ENCODE peak calls at places on chromosome 7, in five cellular contexts. J is HL-60, L is mammary epithelial cell, B is AG10803, E is brain microvascular endothelial cell. M is an unnamed sample.

GRCh38 chr7:143048827-143049226 is 3.3 kb upstream of the OR6V1 start:
- DNase-seq in J (no peak), L (peak), B (no peak), E (no peak), M (no peak)

GRCh38 chr7:145831616-145832206 is 284.9 kb upstream of the CNTNAP2 start:
- DNase-seq in J (no peak), L (no peak), B (no peak), E (no peak), M (no peak)

GRCh38 chr7:15305002-15305600 is 256.7 kb downstream of the AGMO start:
- DNase-seq in J (peak), L (peak), B (peak), E (peak), M (no peak)

GRCh38 chr7:84901366-84901765 is 285.5 kb downstream of the SEMA3D start:
- DNase-seq in J (no peak), L (no peak), B (no peak), E (no peak), M (no peak)

GRCh38 chr7:15625456-15625855 is 61.0 kb downstream of the MEOX2 start:
- DNase-seq in J (no peak), L (no peak), B (no peak), E (peak), M (no peak)

GRCh38 chr7:131625817-131626372 is 69.5 kb upstream of the PODXL start:
- DNase-seq in J (no peak), L (peak), B (peak), E (peak), M (no peak)

GRCh38 chr7:151592868-151593486 is 73.3 kb upstream of the RHEB start:
- DNase-seq in J (no peak), L (peak), B (peak), E (peak), M (no peak)

GRCh38 chr7:94129443-94130140 is 125.4 kb upstream of the BET1 start:
- DNase-seq in J (no peak), L (peak), B (peak), E (peak), M (no peak)

GRCh38 chr7:8128457-8129322 is 133.3 kb downstream of the ICA1 start:
- DNase-seq in J (no peak), L (no peak), B (no peak), E (no peak), M (no peak)

GRCh38 chr7:142516038-142516501 is 233.2 kb upstream of the PRSS1 start:
- DNase-seq in J (peak), L (peak), B (peak), E (no peak), M (no peak)

GRCh38 chr7:80189638-80190037 is 55.0 kb downstream of the GNAI1 start:
- DNase-seq in J (no peak), L (no peak), B (no peak), E (no peak), M (no peak)

GRCh38 chr7:150447966-150448788 is 2.3 kb upstream of the GIMAP8 start:
- DNase-seq in J (no peak), L (no peak), B (no peak), E (no peak), M (no peak)

GRCh38 chr7:142568430-142569097 is 180.7 kb upstream of the PRSS1 start:
- DNase-seq in J (no peak), L (peak), B (peak), E (peak), M (no peak)

GRCh38 chr7:131865911-131866310 is 309.5 kb upstream of the PODXL start:
- DNase-seq in J (no peak), L (no peak), B (no peak), E (no peak), M (no peak)

GRCh38 chr7:149608168-149608567 is 110.6 kb upstream of the ZNF746 start:
- DNase-seq in J (no peak), L (no peak), B (no peak), E (no peak), M (no peak)

GRCh38 chr7:146492017-146492416 is 375.4 kb downstream of the CNTNAP2 start:
- DNase-seq in J (no peak), L (no peak), B (no peak), E (no peak), M (no peak)

GRCh38 chr7:42197391-42197790 is 39.6 kb downstream of the GLI3 start:
- DNase-seq in J (no peak), L (no peak), B (peak), E (no peak), M (no peak)

GRCh38 chr7:146291900-146292299 is 175.3 kb downstream of the CNTNAP2 start:
- DNase-seq in J (no peak), L (no peak), B (no peak), E (no peak), M (no peak)

GRCh38 chr7:148014473-148014872 is 576.1 kb upstream of the C7orf33 start:
- DNase-seq in J (no peak), L (peak), B (peak), E (no peak), M (no peak)

GRCh38 chr7:28630350-28630749 is 218.0 kb downstream of the CREB5 start:
- DNase-seq in J (no peak), L (no peak), B (peak), E (no peak), M (no peak)

GRCh38 chr7:83684928-83685327 is 36.0 kb upstream of the SEMA3E start:
- DNase-seq in J (no peak), L (peak), B (no peak), E (no peak), M (no peak)

GRCh38 chr7:45078199-45078681 is 10.5 kb downstream of the NACAD start:
- DNase-seq in J (no peak), L (no peak), B (no peak), E (no peak), M (peak)

GRCh38 chr7:137074386-137075030 is 206.1 kb downstream of the CHRM2 start:
- DNase-seq in J (no peak), L (no peak), B (peak), E (peak), M (no peak)

GRCh38 chr7:140592957-140593356 is 47.7 kb downstream of the DENND2A start:
- DNase-seq in J (no peak), L (no peak), B (no peak), E (no peak), M (no peak)

GRCh38 chr7:106056513-106057203 is 55.5 kb downstream of the SYPL1 start:
- DNase-seq in J (peak), L (peak), B (peak), E (peak), M (no peak)

GRCh38 chr7:102155821-102156441 is 130.7 kb upstream of the SH2B2 start:
- DNase-seq in J (no peak), L (no peak), B (no peak), E (no peak), M (no peak)

GRCh38 chr7:117759950-117760640 is 113.1 kb downstream of the CTTNBP2 start:
- DNase-seq in J (no peak), L (no peak), B (peak), E (peak), M (no peak)

GRCh38 chr7:125605241-125605640 is 675.6 kb upstream of the POT1 start:
- DNase-seq in J (no peak), L (peak), B (no peak), E (peak), M (no peak)

DNA sequence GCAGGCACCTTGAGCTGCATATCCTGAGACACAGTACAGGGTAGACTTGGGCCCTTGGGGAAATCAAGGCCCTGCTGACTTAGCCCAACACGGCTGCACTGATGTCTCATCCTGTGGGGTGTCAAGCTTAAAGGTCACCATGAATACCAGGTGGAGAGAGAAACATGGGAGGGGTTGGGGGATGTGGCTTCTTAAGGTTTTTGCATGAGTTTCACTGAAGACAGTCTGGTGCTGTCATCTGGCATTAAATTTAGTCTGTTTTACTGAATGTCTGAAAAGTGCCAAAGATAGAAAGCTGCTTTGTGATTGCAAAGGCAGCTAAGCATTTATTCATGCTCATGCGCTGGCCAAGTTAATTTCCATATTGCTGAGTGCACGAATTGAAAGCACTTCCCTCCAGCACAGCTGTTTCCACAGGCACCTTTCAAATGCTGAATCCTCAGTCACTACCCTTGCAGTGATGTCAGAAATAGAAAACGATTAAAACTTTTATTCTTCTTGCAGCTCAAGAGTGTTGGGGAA is 102.1 kb downstream of the OSBPL3 start:
- DNase-seq in J (no peak), L (no peak), B (peak), E (no peak), M (no peak)
- H3K4me3 ChIP-seq in J (no peak), L (no peak), B (no peak), E (no peak), M (no peak)

GRCh38 chr7:128032605-128033235 is 1.5 kb upstream of the LRRC4 start:
- DNase-seq in J (no peak), L (no peak), B (no peak), E (no peak), M (no peak)
- H3K4me3 ChIP-seq in J (no peak), L (no peak), B (peak), E (peak), M (peak)

DNA sequence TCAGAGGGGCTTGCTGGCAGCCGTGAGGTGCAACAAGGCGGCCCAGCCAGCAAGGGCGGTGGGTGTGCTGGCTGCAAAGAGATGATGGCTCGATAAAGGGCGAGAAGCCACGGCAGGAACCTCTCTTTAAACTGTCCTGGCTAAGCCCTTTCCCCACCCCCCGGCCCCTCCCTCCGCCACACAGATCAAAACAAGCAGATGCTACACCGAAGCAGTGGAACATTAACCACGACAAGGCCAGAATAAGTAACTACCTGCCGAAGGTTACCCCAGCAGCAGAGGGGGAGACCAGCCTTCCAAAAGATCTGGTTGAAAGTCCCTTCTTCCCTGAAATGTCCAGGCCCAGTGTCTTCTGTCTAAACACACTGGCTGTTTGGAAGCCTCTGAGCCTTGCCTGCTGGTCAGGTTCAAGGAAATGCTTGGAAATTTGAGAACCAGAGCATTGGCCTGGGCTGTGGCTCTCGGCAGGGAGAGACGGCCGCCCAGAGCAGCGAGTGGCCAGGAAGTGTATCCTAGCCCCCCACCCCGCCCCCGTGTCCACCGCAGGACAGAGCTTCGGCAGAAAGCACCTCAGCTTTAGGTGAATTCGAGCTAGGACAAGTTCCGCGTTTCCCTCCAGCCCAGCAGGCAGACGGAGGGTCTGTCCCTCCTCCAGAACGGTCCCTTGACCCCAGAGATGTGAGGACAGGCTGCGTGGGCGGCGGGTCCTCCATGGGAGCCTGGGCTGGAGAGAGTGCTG is 2.1 kb downstream of the FAM20C start:
- DNase-seq in J (no peak), L (no peak), B (peak), E (peak), M (no peak)
- H3K4me3 ChIP-seq in J (peak), L (peak), B (peak), E (peak), M (peak)

DNA sequence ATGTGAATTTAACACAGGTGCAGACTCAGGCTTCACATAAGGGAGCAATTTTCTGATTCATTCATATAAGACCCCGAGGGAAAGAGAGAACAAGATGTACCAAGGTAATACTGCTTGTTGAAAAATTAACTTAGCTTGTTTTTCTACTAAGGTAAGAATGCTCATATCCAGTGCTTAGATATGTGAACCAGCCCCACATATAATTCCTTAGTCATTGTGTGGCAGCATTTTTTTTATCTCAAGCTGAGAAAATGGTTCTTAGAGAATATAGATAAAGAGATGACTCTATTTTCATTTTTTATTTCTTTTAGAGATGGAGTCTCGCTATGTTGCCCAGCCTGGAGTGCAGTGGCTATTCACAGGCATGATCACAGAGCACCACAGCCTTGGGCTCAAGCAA is 121.8 kb upstream of the SEM1 start:
- DNase-seq in J (no peak), L (no peak), B (no peak), E (no peak), M (no peak)
- H3K4me3 ChIP-seq in J (no peak), L (no peak), B (no peak), E (no peak), M (no peak)

GRCh38 chr7:30682131-30683083 is at the start of gene CRHR2:
- DNase-seq in J (no peak), L (no peak), B (no peak), E (no peak), M (no peak)
- H3K4me3 ChIP-seq in J (no peak), L (no peak), B (no peak), E (peak), M (peak)

DNA sequence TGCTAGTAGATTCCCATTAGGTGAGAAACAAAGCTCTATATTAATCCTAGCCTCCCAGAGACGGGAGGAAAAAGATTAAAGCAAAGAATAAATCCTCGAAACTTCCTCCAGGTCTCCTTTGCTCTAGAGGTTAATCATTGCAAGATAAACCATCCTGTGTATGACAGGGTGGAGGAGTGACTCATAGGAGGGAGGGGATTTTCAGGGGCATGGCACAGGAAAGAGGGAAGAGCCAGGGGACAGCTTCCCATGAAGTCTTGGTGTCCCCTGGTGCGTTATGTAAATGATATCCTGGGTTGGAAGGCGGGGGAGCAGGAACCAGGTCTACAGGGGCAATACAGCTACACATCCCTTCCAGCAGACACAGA is 780 bp downstream of the CYP3A5 start:
- DNase-seq in J (no peak), L (peak), B (peak), E (peak), M (no peak)
- H3K4me3 ChIP-seq in J (no peak), L (no peak), B (peak), E (no peak), M (peak)

DNA sequence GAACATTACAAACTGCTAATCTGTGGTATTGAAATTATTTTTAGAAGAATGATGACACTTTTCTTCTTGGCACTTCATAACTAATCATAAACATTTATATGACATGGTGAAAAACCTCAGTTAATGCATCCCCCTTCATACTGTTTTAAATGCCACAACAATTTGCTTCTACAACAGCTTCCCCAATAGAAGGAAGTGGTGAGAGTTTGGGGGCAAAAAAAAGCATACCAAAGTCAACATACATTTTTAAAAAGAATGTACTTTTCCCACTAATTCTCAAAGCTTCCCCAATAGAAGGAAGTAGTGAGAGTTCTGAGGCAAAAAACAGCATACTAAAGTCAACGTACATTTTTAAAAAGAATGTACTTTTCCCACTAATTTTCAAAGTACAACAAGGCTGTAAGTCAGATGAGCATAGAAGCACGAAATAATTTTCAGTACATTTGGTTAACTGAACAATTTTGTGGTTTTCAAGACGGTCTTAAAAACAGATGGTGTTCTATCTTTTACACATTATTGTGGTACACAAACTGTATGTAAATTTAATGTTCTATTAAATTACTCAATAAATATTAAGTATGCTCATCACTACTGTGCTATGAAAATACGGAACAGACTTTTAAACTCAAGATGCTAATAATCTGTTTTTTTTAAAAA is 23.9 kb downstream of the WASL start:
- DNase-seq in J (no peak), L (no peak), B (peak), E (no peak), M (no peak)
- H3K4me3 ChIP-seq in J (no peak), L (no peak), B (no peak), E (no peak), M (no peak)

GRCh38 chr7:95397381-95397780 is 1.2 kb upstream of the PON3 start:
- DNase-seq in J (no peak), L (no peak), B (no peak), E (no peak), M (no peak)

GRCh38 chr7:95396136-95397032 is at the start of gene PON3:
- DNase-seq in J (no peak), L (no peak), B (no peak), E (no peak), M (no peak)

GRCh38 chr7:95398155-95398940 is 2.2 kb upstream of the PON3 start:
- DNase-seq in J (no peak), L (no peak), B (no peak), E (no peak), M (no peak)

GRCh38 chr7:95394370-95394769 is 1.8 kb downstream of the PON3 start:
- DNase-seq in J (no peak), L (no peak), B (no peak), E (no peak), M (no peak)

DNA sequence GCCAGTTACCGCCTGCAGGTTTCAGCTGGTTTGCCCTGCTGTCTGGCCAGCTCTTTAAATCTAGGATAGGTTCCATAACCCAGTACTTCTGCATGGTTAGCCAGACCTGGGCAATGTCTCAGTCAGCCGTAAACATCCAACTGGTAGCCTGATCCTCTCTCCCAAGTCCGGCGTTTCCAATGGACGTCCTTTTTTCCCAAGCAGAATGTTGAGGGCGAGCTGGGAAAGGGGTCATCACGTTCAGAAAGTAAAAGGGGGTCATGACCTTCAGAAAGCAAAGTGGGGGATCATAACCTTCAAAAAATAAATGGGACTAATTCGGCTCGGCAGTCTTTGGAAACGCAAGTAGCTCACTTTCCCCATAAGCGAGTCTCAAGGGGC is 430 bp downstream of the PON3 start:
- DNase-seq in J (no peak), L (no peak), B (no peak), E (no peak), M (no peak)
- H3K4me3 ChIP-seq in J (no peak), L (peak), B (no peak), E (no peak), M (peak)

GRCh38 chr7:99409814-99410213 is 1.0 kb downstream of the BUD31 start:
- DNase-seq in J (no peak), L (no peak), B (no peak), E (no peak), M (no peak)
- H3K4me3 ChIP-seq in J (peak), L (peak), B (peak), E (peak), M (peak)

DNA sequence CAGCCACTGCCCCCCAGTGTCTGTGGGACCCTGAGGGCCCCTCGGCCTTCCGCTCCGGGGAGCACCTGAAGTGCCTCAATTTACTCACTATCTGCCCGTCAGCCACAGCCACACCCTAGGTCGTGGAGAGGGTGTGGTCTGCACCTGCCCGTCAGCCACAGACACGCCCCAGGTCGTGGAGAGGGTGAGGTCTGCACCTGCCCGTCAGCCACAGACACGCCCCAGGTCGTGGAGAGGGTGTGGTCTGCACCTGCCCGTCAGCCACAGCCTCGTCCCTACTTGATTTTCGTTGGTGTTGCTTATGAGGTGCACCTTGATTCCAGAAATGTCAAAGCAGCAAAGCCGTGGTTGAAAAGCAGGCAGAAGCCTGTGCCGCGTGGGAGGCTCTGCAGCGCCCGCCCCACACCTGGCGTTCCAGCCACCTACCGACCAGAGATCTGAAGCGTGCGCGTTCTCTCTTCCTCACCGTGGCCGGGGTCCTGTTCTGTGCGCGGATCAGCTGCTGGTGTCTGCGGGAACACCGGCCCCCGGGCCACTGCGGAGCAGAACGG is 101.6 kb downstream of the DYNC2I1 start:
- DNase-seq in J (no peak), L (peak), B (no peak), E (no peak), M (peak)
- H3K4me3 ChIP-seq in J (no peak), L (peak), B (no peak), E (no peak), M (peak)

M was measured in suprapubic skin.